ENCODE peak calls at places on chromosome 19, in ten cellular contexts. T is GM12865; I is posterior cingulate gyrus; Y is body of pancreas; R is stimulated activated naive CD4-positive, alpha-beta T cell; B is T follicular helper cell; N is mucosa of descending colon; X is germinal center; D is epithelial cell of esophagus; J is activated naive CD4-positive, alpha-beta T cell treated with anti-CD3 and anti-CD28 coated beads, Interleukin-2, amount 10 ng/mL, durations not matched to agents 7 days and 5 days. F is an unnamed sample.
A peak's percentile ranks its signal among the peaks of the same experiment; 100 is the strongest.

GRCh38 chr19:10419646-10420443 is 493 bp upstream of the PDE4A start:
- DNase-seq in T (peak; percentile 73), I (no peak), Y (no peak), R (peak; percentile 45), B (no peak), N (no peak), X (no peak), D (peak; percentile 53), J (peak; percentile 75), F (peak; percentile 53)

GRCh38 chr19:35006342-35006998 is 6.3 kb downstream of the GRAMD1A start:
- DNase-seq in T (no peak), I (no peak), Y (peak; percentile 84), R (no peak), B (no peak), N (peak; percentile 71), X (no peak), D (peak; percentile 86), J (no peak), F (no peak)

GRCh38 chr19:34867631-34868030 is 59.1 kb upstream of the ZNF30 start:
- DNase-seq in T (no peak), I (no peak), Y (no peak), R (no peak), B (no peak), N (no peak), X (peak; percentile 76), D (no peak), J (no peak), F (no peak)

GRCh38 chr19:3178377-3178972 is at the start of gene S1PR4:
- DNase-seq in T (peak; percentile 90), I (no peak), Y (no peak), R (peak; percentile 72), B (peak; percentile 37), N (peak; percentile 80), X (peak; percentile 83), D (no peak), J (peak; percentile 86), F (peak; percentile 84)

GRCh38 chr19:18712981-18713380 is 29.5 kb downstream of the CRTC1 start:
- DNase-seq in T (no peak), I (no peak), Y (no peak), R (no peak), B (no peak), N (no peak), X (no peak), D (no peak), J (no peak), F (no peak)

GRCh38 chr19:2039082-2039958 is 11.7 kb downstream of the MKNK2 start:
- DNase-seq in T (peak; percentile 10), I (no peak), Y (no peak), R (no peak), B (no peak), N (peak; percentile 60), X (no peak), D (no peak), J (no peak), F (no peak)

GRCh38 chr19:52048604-52049493 is at the start of gene ZNF432:
- DNase-seq in T (peak; percentile 94), I (peak; percentile 89), Y (peak; percentile 76), R (peak; percentile 87), B (peak; percentile 69), N (peak; percentile 94), X (peak; percentile 81), D (peak; percentile 90), J (peak; percentile 86), F (peak; percentile 63)

GRCh38 chr19:7112675-7113074 is 43.2 kb downstream of the ZNF557 start:
- DNase-seq in T (no peak), I (no peak), Y (no peak), R (no peak), B (no peak), N (no peak), X (no peak), D (no peak), J (no peak), F (no peak)

GRCh38 chr19:54518844-54519243 is 16.2 kb downstream of the LAIR2 start:
- DNase-seq in T (peak; percentile 90), I (no peak), Y (no peak), R (no peak), B (no peak), N (no peak), X (no peak), D (peak; percentile 2), J (peak; percentile 72), F (no peak)

GRCh38 chr19:16509141-16510061 is 13.2 kb downstream of the C19orf44 start:
- DNase-seq in T (no peak), I (peak; percentile 37), Y (no peak), R (no peak), B (no peak), N (no peak), X (no peak), D (peak; percentile 43), J (no peak), F (no peak)

GRCh38 chr19:44822670-44823372 is 13.9 kb downstream of the BCAM start:
- DNase-seq in T (no peak), I (no peak), Y (no peak), R (no peak), B (no peak), N (no peak), X (no peak), D (no peak), J (no peak), F (no peak)

GRCh38 chr19:2270157-2270571 is 11.8 kb downstream of the PEAK3 start:
- DNase-seq in T (no peak), I (no peak), Y (peak; percentile 58), R (peak; percentile 40), B (no peak), N (peak; percentile 83), X (no peak), D (no peak), J (peak; percentile 60), F (peak; percentile 34)

F was measured in T-cell.